ENCODE peak calls at places on chromosomes 5 and 9, in six cellular contexts. One of them, this sample, is unnamed. For H3K4me1, the result is how much of the 10 kb centered on the place peaks cover.

GRCh38 chr5:150328458-150328857 is 25.8 kb upstream of the ARSI start:
- DNase-seq in K562: no peak
- DNase-seq in HepG2: no peak
- DNase-seq in HCT116: no peak
- DNase-seq in H1: no peak
- DNase-seq in GM12878: no peak
- DNase-seq in this sample: no peak

GRCh38 chr5:132215329-132215728 is 12.3 kb downstream of the P4HA2 start:
- DNase-seq in K562: no peak
- DNase-seq in H1: no peak
- DNase-seq in GM12878: no peak
- DNase-seq in HCT116: no peak
- DNase-seq in HepG2: no peak
- DNase-seq in this sample: no peak

GRCh38 chr9:113673726-113674125 is 202.4 kb upstream of the ZNF618 start:
- DNase-seq in H1: no peak
- DNase-seq in HepG2: no peak
- DNase-seq in GM12878: no peak
- DNase-seq in HCT116: no peak
- DNase-seq in K562: no peak
- DNase-seq in this sample: no peak

GRCh38 chr9:89544280-89544664 is 46.4 kb upstream of the SEMA4D start:
- DNase-seq in HepG2: no peak
- DNase-seq in HCT116: no peak
- DNase-seq in GM12878: no peak
- DNase-seq in H1: no peak
- DNase-seq in K562: no peak
- DNase-seq in this sample: no peak

GRCh38 chr5:135155616-135156214 is 121.7 kb upstream of the PITX1 start:
- DNase-seq in HCT116: no peak
- DNase-seq in H1: no peak
- DNase-seq in GM12878: no peak
- DNase-seq in HepG2: no peak
- DNase-seq in K562: no peak
- DNase-seq in this sample: no peak

GRCh38 chr9:26947736-26948135 is 694 bp upstream of the PLAA start:
- DNase-seq in H1: no peak
- DNase-seq in HCT116: no peak
- DNase-seq in GM12878: no peak
- DNase-seq in K562: no peak
- DNase-seq in HepG2: no peak
- DNase-seq in this sample: no peak

GRCh38 chr9:76198336-76198735 is 195.9 kb downstream of the RFK start:
- DNase-seq in K562: no peak
- DNase-seq in HCT116: no peak
- DNase-seq in GM12878: no peak
- DNase-seq in H1: no peak
- DNase-seq in HepG2: no peak
- DNase-seq in this sample: no peak

GRCh38 chr5:110262754-110263153 is 463.7 kb downstream of the TMEM232 start:
- DNase-seq in HepG2: no peak
- DNase-seq in HCT116: no peak
- DNase-seq in H1: no peak
- DNase-seq in K562: no peak
- DNase-seq in GM12878: no peak
- DNase-seq in this sample: no peak

GRCh38 chr9:131276891-131277672 is 772 bp upstream of the FAM78A start:
- DNase-seq in GM12878: no peak
- DNase-seq in HCT116: no peak
- DNase-seq in HepG2: no peak
- DNase-seq in H1: no peak
- DNase-seq in K562: peak
- DNase-seq in this sample: no peak

GRCh38 chr9:100714372-100715099 is 136.7 kb downstream of the CAVIN4 start:
- DNase-seq in HCT116: peak
- DNase-seq in K562: peak
- DNase-seq in H1: peak
- DNase-seq in GM12878: no peak
- DNase-seq in HepG2: peak
- DNase-seq in this sample: peak

GRCh38 chr9:116589392-116590354 is 97.4 kb upstream of the TRIM32 start:
- DNase-seq in GM12878: no peak
- DNase-seq in HCT116: peak
- DNase-seq in K562: peak
- DNase-seq in HepG2: peak
- DNase-seq in H1: peak
- DNase-seq in this sample: peak

GRCh38 chr9:126204197-126204596 is 122.4 kb upstream of the MVB12B start:
- DNase-seq in HCT116: no peak
- DNase-seq in K562: no peak
- DNase-seq in GM12878: no peak
- DNase-seq in HepG2: no peak
- DNase-seq in H1: no peak
- DNase-seq in this sample: no peak
- TF ChIP-seq ZNF274 in HCT116: no peak
- TF ChIP-seq ZNF274 in K562: no peak
- TF ChIP-seq ZNF274 in GM12878: no peak
- TF ChIP-seq ZNF274 in HepG2: no peak
- TF ChIP-seq ZNF274 in H1: no peak
- TF ChIP-seq ZNF274 in this sample: no peak

GRCh38 chr5:17190242-17190778 is 27.1 kb upstream of the BASP1 start:
- DNase-seq in GM12878: no peak
- DNase-seq in HCT116: peak
- DNase-seq in HepG2: peak
- DNase-seq in K562: peak
- DNase-seq in H1: no peak
- DNase-seq in this sample: peak
- H3K4me1 ChIP-seq in GM12878: under half
- H3K4me1 ChIP-seq in HCT116: under half
- H3K4me1 ChIP-seq in HepG2: under half
- H3K4me1 ChIP-seq in K562: under half
- H3K4me1 ChIP-seq in H1: under half
- H3K4me1 ChIP-seq in this sample: under half

DNA sequence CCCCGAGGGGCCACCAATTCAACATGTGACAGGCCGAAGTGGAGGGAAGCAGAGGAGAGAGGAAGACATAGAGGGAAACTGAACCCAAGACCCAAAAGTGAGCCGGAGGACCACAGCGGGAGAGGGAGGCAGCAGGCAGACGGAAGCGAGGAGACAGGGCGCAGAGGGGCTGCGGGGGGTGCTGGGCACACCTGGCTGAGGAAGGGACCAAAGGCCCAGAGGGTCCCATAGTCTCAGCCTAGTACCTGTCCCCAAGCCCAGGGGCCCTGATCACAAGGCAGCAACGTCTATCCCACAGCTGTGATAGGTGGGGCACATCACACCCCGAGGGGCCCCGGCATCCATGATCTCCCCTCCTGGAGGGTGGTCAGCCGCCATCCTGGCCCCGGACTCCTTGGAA is 7.1 kb upstream of the RALGDS start:
- DNase-seq in GM12878: no peak
- DNase-seq in H1: no peak
- DNase-seq in HepG2: no peak
- DNase-seq in HCT116: no peak
- DNase-seq in K562: no peak
- DNase-seq in this sample: no peak
- H3K9ac ChIP-seq in GM12878: no peak
- H3K9ac ChIP-seq in H1: no peak
- H3K9ac ChIP-seq in HepG2: no peak
- H3K9ac ChIP-seq in HCT116: no peak
- H3K9ac ChIP-seq in K562: peak
- H3K9ac ChIP-seq in this sample: no peak

GRCh38 chr9:98380065-98380681 is 124.7 kb upstream of the TBC1D2 start:
- DNase-seq in K562: no peak
- DNase-seq in HCT116: no peak
- DNase-seq in GM12878: peak
- DNase-seq in H1: peak
- DNase-seq in HepG2: no peak
- DNase-seq in this sample: peak
- TF ChIP-seq ZNF274 in K562: no peak
- TF ChIP-seq ZNF274 in HCT116: no peak
- TF ChIP-seq ZNF274 in GM12878: no peak
- TF ChIP-seq ZNF274 in H1: no peak
- TF ChIP-seq ZNF274 in HepG2: no peak
- TF ChIP-seq ZNF274 in this sample: no peak

GRCh38 chr5:36156124-36156601 is 4.3 kb downstream of the SKP2 start:
- DNase-seq in HepG2: no peak
- DNase-seq in HCT116: no peak
- DNase-seq in GM12878: no peak
- DNase-seq in H1: no peak
- DNase-seq in K562: no peak
- DNase-seq in this sample: no peak
- H3K4me1 ChIP-seq in HepG2: half or more
- H3K4me1 ChIP-seq in HCT116: under half
- H3K4me1 ChIP-seq in GM12878: under half
- H3K4me1 ChIP-seq in H1: under half
- H3K4me1 ChIP-seq in K562: under half
- H3K4me1 ChIP-seq in this sample: under half

GRCh38 chr5:119355636-119356383 is at the start of gene TNFAIP8:
- DNase-seq in HepG2: peak
- DNase-seq in GM12878: no peak
- DNase-seq in H1: peak
- DNase-seq in K562: no peak
- DNase-seq in HCT116: no peak
- DNase-seq in this sample: no peak
- H3K9ac ChIP-seq in HepG2: peak
- H3K9ac ChIP-seq in GM12878: peak
- H3K9ac ChIP-seq in H1: peak
- H3K9ac ChIP-seq in K562: no peak
- H3K9ac ChIP-seq in HCT116: no peak
- H3K9ac ChIP-seq in this sample: peak

GRCh38 chr5:113110117-113110516 is 133.5 kb downstream of the DCP2 start:
- DNase-seq in HCT116: no peak
- DNase-seq in GM12878: no peak
- DNase-seq in K562: no peak
- DNase-seq in HepG2: no peak
- DNase-seq in H1: no peak
- DNase-seq in this sample: no peak
- TF ChIP-seq ZNF274 in HCT116: no peak
- TF ChIP-seq ZNF274 in GM12878: no peak
- TF ChIP-seq ZNF274 in K562: no peak
- TF ChIP-seq ZNF274 in HepG2: no peak
- TF ChIP-seq ZNF274 in H1: no peak
- TF ChIP-seq ZNF274 in this sample: no peak